ENCODE peak calls at places on chromosomes 11 and 22, in seven cellular contexts. E is activated CD4-positive, alpha-beta memory T cell treated with anti-CD3 and anti-CD28 coated beads for 36 hours; R is ovary; L is AG09309; M is activated T-cell treated with anti-CD3 and anti-CD28 coated beads, Interleukin-2, amount 50 U/mL, for 72 hours; Q is RCC 7860; N is bronchial epithelial cell. C is an unnamed sample.

GRCh38 chr11:69027704-69028372 is 14.8 kb upstream of the MRGPRF start:
- DNase-seq in E (no peak), R (no peak), L (no peak), M (no peak), Q (no peak), N (no peak), C (no peak)

GRCh38 chr11:19868281-19868821 is 155.7 kb downstream of the NAV2 start:
- DNase-seq in E (no peak), R (no peak), L (peak), M (no peak), Q (no peak), N (peak), C (no peak)

GRCh38 chr11:68470304-68470811 is 9.8 kb downstream of the PPP6R3 start:
- DNase-seq in E (no peak), R (no peak), L (no peak), M (no peak), Q (no peak), N (no peak), C (peak)

GRCh38 chr22:49016909-49017768 is 810.5 kb downstream of the BRD1 start:
- DNase-seq in E (no peak), R (no peak), L (no peak), M (no peak), Q (no peak), N (no peak), C (no peak)

GRCh38 chr22:23065069-23065451 is 5.3 kb upstream of the GNAZ start:
- DNase-seq in E (no peak), R (no peak), L (no peak), M (no peak), Q (no peak), N (no peak), C (no peak)

GRCh38 chr11:97814325-97814959 is 1206.3 kb upstream of the CNTN5 start:
- DNase-seq in E (no peak), R (no peak), L (no peak), M (no peak), Q (no peak), N (peak), C (no peak)

GRCh38 chr11:134905513-134905912 is 493.5 kb upstream of the B3GAT1 start:
- DNase-seq in E (no peak), R (no peak), L (no peak), M (no peak), Q (no peak), N (no peak), C (no peak)

GRCh38 chr11:83061883-83062282 is 9.8 kb downstream of the RAB30 start:
- DNase-seq in E (no peak), R (no peak), L (no peak), M (no peak), Q (no peak), N (no peak), C (no peak)

GRCh38 chr11:63680842-63681207 is 475 bp upstream of the RTN3 start:
- DNase-seq in E (peak), R (no peak), L (no peak), M (peak), Q (no peak), N (peak), C (peak)